ENCODE peak calls at places on chromosomes 5 and 9, in five cellular contexts. E is HepG2, W is A549, H is K562, C is H1. J is an unnamed sample.

GRCh38 chr5:179614745-179615144 is 8.7 kb downstream of the HNRNPH1 start:
- DNase-seq in W (no peak), H (no peak), E (no peak), C (no peak), J (no peak)

GRCh38 chr9:129281506-129282145 is 103.6 kb upstream of the IER5L start:
- DNase-seq in W (no peak), C (no peak), H (no peak), E (no peak), J (no peak)

GRCh38 chr9:24293391-24293790 is 252.3 kb downstream of the IZUMO3 start:
- DNase-seq in C (no peak), E (no peak), H (no peak), W (no peak), J (no peak)

GRCh38 chr5:168339151-168340140 is 48.0 kb downstream of the WWC1 start:
- DNase-seq in E (no peak), C (peak), H (peak), W (no peak), J (no peak)

GRCh38 chr5:146878471-146879172 is at the start of gene PPP2R2B:
- DNase-seq in C (no peak), E (no peak), H (no peak), W (no peak), J (no peak)

GRCh38 chr5:39113354-39113953 is 39.3 kb upstream of the RICTOR start:
- DNase-seq in H (peak), E (no peak), W (no peak), C (no peak), J (peak)

GRCh38 chr5:116504593-116504992 is 70.0 kb downstream of the SEMA6A start:
- DNase-seq in C (no peak), W (no peak), H (no peak), E (no peak), J (no peak)

GRCh38 chr9:19298601-19299000 is 68.1 kb downstream of the DENND4C start:
- DNase-seq in C (no peak), E (no peak), H (no peak), W (no peak), J (no peak)

GRCh38 chr5:7576023-7576715 is 180.2 kb downstream of the ADCY2 start:
- DNase-seq in C (no peak), W (no peak), E (no peak), H (no peak), J (no peak)

GRCh38 chr9:122201641-122202040 is 27.1 kb downstream of the LHX6 start:
- DNase-seq in C (no peak), H (no peak), E (no peak), W (no peak), J (no peak)

GRCh38 chr9:107462691-107463090 is 26.9 kb downstream of the KLF4 start:
- DNase-seq in E (peak), W (no peak), H (no peak), C (no peak), J (no peak)

GRCh38 chr9:105053209-105053652 is 125.3 kb upstream of the ABCA1 start:
- DNase-seq in H (peak), E (no peak), W (no peak), C (no peak), J (no peak)

GRCh38 chr9:31140316-31140715 is 1244.1 kb upstream of the ACO1 start:
- DNase-seq in C (no peak), W (no peak), E (peak), H (no peak), J (no peak)

DNA sequence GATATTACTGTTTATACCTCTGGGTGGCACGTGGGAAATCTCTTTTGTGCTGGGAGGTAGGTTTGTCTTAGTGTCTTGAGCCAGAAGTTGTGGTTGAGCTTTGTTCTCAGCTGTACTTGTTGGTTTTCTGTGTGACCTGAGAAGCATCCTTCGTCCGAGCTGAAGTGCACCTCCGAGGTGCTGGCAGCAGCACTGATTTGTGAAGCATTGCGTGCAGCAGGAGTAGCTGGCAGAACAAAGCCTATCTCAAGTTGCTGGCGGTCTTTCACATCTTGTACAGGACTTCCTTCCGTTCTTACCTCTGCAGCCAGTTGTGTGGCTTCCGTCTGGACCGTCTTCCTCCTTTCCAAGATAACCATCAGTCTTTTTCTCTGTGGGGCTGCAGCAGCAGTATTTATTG is 4.3 kb downstream of the PRRC2B start:
- DNase-seq in E (no peak), H (peak), W (no peak), C (no peak), J (peak)
- H3K4me3 ChIP-seq in E (no peak), H (no peak), W (no peak), C (no peak), J (no peak)

GRCh38 chr5:132263548-132264261 is 6.2 kb downstream of the PDLIM4 start:
- DNase-seq in H (peak), E (no peak), C (peak), W (peak), J (peak)

GRCh38 chr5:132260714-132261615 is 3.5 kb downstream of the PDLIM4 start:
- DNase-seq in H (peak), E (no peak), W (no peak), C (peak), J (peak)

GRCh38 chr5:132262882-132263547 is 5.5 kb downstream of the PDLIM4 start:
- DNase-seq in W (no peak), H (no peak), C (peak), E (no peak), J (no peak)

GRCh38 chr5:132260051-132260450 is 2.6 kb downstream of the PDLIM4 start:
- DNase-seq in C (peak), E (no peak), H (no peak), W (no peak), J (peak)

DNA sequence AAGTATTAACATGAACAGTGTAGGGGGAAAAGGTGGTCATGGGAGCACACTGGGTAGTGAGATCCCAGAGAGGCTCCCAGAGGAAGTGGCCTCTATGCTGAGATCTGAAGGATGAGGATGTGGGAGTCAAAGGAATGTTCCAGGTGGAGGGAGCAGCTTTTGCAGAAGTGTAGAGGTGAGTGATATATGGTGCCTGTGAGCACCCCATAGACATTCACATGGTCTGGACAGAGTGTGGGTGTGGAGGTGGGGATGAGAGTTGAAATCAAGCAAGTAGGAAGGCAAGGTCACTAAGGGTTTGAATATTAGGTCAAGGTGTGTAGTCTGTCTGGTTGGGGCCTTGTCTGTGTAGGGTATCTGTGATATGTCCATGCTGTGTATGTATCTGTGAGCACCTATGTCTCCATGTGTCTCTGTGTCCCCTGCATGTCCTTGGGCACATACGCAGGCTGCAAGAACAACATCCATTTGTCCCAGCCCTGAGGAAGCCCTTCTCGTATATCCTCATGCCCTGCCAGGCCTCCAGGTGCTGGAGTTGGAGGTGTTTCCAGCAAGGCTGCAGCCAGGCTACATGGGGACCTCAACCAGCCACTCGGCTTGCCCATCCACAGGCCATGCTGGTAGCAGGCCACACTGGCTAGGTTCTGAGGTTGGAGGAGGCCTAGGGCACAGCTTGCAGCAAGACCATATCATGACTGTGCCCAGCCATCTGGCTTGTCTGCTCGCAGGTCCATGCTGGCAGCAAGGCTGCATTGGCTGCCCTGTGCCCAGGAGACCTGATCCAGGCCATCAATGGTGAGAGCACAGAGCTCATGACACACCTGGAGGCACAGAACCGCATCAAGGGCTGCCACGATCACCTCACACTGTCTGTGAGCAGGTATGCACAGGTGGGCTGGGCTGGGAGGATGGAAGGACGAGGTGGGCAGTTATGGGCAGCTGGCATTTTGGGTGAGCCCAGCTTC is 4.7 kb downstream of the PDLIM4 start:
- DNase-seq in H (no peak), C (peak), W (no peak), E (no peak), J (no peak)
- TF ChIP-seq JUN in H (no peak), C (no peak), W (no peak), E (no peak), J (no peak)

GRCh38 chr5:10482791-10483530 is 41.3 kb downstream of the ROPN1L start:
- DNase-seq in E (no peak), H (no peak), W (no peak), C (no peak), J (no peak)

GRCh38 chr5:10486511-10487344 is 45.0 kb downstream of the ROPN1L start:
- DNase-seq in H (no peak), W (no peak), C (no peak), E (no peak), J (no peak)

GRCh38 chr5:10484774-10485141 is 43.1 kb downstream of the ROPN1L start:
- DNase-seq in W (no peak), E (no peak), C (no peak), H (no peak), J (no peak)

GRCh38 chr5:10485897-10486296 is 44.2 kb downstream of the ROPN1L start:
- DNase-seq in E (no peak), C (no peak), W (no peak), H (no peak), J (no peak)

GRCh38 chr5:10485142-10485795 is 43.6 kb downstream of the ROPN1L start:
- DNase-seq in C (no peak), W (peak), H (peak), E (no peak), J (peak)
- H3K27ac ChIP-seq in C (no peak), W (no peak), H (no peak), E (no peak), J (no peak)

GRCh38 chr5:171312129-171312819 is 3.2 kb downstream of the TLX3 start:
- DNase-seq in C (peak), W (no peak), E (no peak), H (no peak), J (no peak)
- H3K4me3 ChIP-seq in C (peak), W (no peak), E (no peak), H (no peak), J (no peak)